ENCODE peak calls at places on chromosomes 4 and X, in seven cellular contexts. V is IMR-90, I is fibroblast of lung, H is mammary epithelial cell, N is HepG2, C is neuronal stem cell, Q is MM.1S. J is an unnamed sample.

GRCh38 chrX:115584715-115585114 is 23.7 kb downstream of the PLS3 start:
- DNase-seq in H (peak; percentile 80), V (peak; percentile 64), N (no peak), C (no peak), I (peak; percentile 51), Q (no peak), J (no peak)

GRCh38 chr4:101418055-101418454 is 70.7 kb upstream of the PPP3CA start:
- DNase-seq in C (no peak), I (no peak), N (no peak), H (no peak), Q (peak; percentile 63), V (no peak), J (no peak)

GRCh38 chr4:3426465-3427133 is 15.2 kb upstream of the HGFAC start:
- DNase-seq in N (no peak), H (no peak), V (no peak), Q (no peak), I (no peak), C (no peak), J (no peak)

GRCh38 chr4:140102406-140102805 is 51.6 kb downstream of the MAML3 start:
- DNase-seq in V (no peak), Q (no peak), I (no peak), H (peak; percentile 52), C (no peak), N (no peak), J (no peak)

GRCh38 chr4:2685541-2685940 is 70.6 kb downstream of the TNIP2 start:
- DNase-seq in V (peak; percentile 66), H (no peak), I (peak; percentile 35), N (no peak), C (no peak), Q (no peak), J (no peak)

GRCh38 chr4:177483271-177483670 is 41.0 kb upstream of the AGA start:
- DNase-seq in Q (no peak), N (no peak), H (no peak), C (no peak), I (peak; percentile 14), V (peak; percentile 25), J (no peak)

GRCh38 chrX:153725832-153726285 is 1.2 kb downstream of the ABCD1 start:
- DNase-seq in I (no peak), H (no peak), Q (no peak), C (no peak), V (no peak), N (no peak), J (no peak)

GRCh38 chr4:75845992-75846391 is 56.3 kb downstream of the PPEF2 start:
- DNase-seq in I (no peak), N (no peak), H (no peak), Q (no peak), C (no peak), V (peak; percentile 61), J (no peak)

GRCh38 chrX:69603566-69604194 is 12.2 kb upstream of the EDA start:
- DNase-seq in H (no peak), V (no peak), N (no peak), Q (no peak), I (peak; percentile 15), C (no peak), J (peak; percentile 47)

GRCh38 chrX:68719181-68719903 is 71.9 kb downstream of the STARD8 start:
- DNase-seq in C (no peak), H (no peak), V (no peak), I (no peak), N (no peak), Q (no peak), J (no peak)

GRCh38 chr4:177509346-177509745 is 67.1 kb upstream of the AGA start:
- DNase-seq in I (no peak), N (no peak), Q (no peak), H (no peak), C (no peak), V (no peak), J (no peak)

GRCh38 chr4:47839259-47839658 is 1.4 kb upstream of the CORIN start:
- DNase-seq in C (no peak), Q (peak; percentile 41), I (peak; percentile 47), V (peak; percentile 62), N (no peak), H (peak; percentile 20), J (no peak)

GRCh38 chr4:145951931-145952330 is 13.3 kb upstream of the ZNF827 start:
- DNase-seq in V (peak; percentile 33), H (no peak), Q (no peak), N (no peak), I (no peak), C (no peak), J (no peak)

GRCh38 chr4:1002131-1002630 is 9.0 kb upstream of the SLC26A1 start:
- DNase-seq in C (no peak), Q (no peak), I (peak; percentile 28), N (no peak), V (no peak), H (peak; percentile 17), J (peak; percentile 83)

GRCh38 chr4:152045397-152045780 is 284.6 kb upstream of the GATB start:
- DNase-seq in C (no peak), Q (no peak), V (no peak), I (no peak), H (no peak), N (no peak), J (no peak)

GRCh38 chr4:140300271-140300970 is 73.0 kb upstream of the SCOC start:
- DNase-seq in Q (no peak), C (no peak), H (peak; percentile 89), N (no peak), I (peak; percentile 78), V (peak; percentile 87), J (peak; percentile 60)

GRCh38 chrX:27619975-27620374 is 29.8 kb downstream of the DCAF8L2 start:
- DNase-seq in V (peak; percentile 8), N (peak; percentile 5), I (peak; percentile 25), C (no peak), H (peak; percentile 9), Q (peak; percentile 29), J (no peak)

GRCh38 chr4:119930546-119930945 is 136.1 kb downstream of the MAD2L1 start:
- DNase-seq in H (no peak), Q (no peak), C (no peak), N (no peak), V (peak; percentile 8), I (no peak), J (no peak)

GRCh38 chrX:21056636-21057035 is 317.6 kb upstream of the CNKSR2 start:
- DNase-seq in Q (no peak), I (peak; percentile 0), H (peak; percentile 31), N (no peak), V (no peak), C (no peak), J (no peak)

GRCh38 chr4:110005461-110006056 is 92.9 kb downstream of the EGF start:
- DNase-seq in Q (peak; percentile 85), V (peak; percentile 78), C (peak; percentile 37), N (peak; percentile 60), I (peak; percentile 84), H (peak; percentile 72), J (no peak)

GRCh38 chr4:113576947-113577678 is 184.4 kb downstream of the CAMK2D start:
- DNase-seq in H (no peak), V (no peak), I (no peak), C (no peak), Q (no peak), N (no peak), J (no peak)

GRCh38 chr4:114603455-114603854 is 4.8 kb downstream of the UGT8 start:
- DNase-seq in I (no peak), C (no peak), N (no peak), Q (peak; percentile 69), H (no peak), V (no peak), J (no peak)

GRCh38 chr4:104915864-104916263 is 230.8 kb upstream of the TET2 start:
- DNase-seq in I (no peak), N (peak; percentile 12), Q (no peak), C (no peak), V (no peak), H (no peak), J (peak; percentile 71)

GRCh38 chr4:82436130-82436529 is 5.7 kb downstream of the ENOPH1 start:
- DNase-seq in C (no peak), V (no peak), H (no peak), I (no peak), N (no peak), Q (no peak), J (no peak)

GRCh38 chr4:818106-818921 is 7.6 kb downstream of the CPLX1 start:
- DNase-seq in I (no peak), C (no peak), V (no peak), H (no peak), Q (no peak), N (no peak), J (peak; percentile 39)

GRCh38 chr4:147828361-147828760 is 96.5 kb downstream of the ARHGAP10 start:
- DNase-seq in I (peak; percentile 47), C (no peak), Q (no peak), H (peak; percentile 75), V (peak; percentile 56), N (no peak), J (no peak)
- H3K27ac ChIP-seq in I (no peak overlapping the region), C (no peak overlapping the region), Q (no peak overlapping the region), H (no peak overlapping the region), V (no peak overlapping the region), N (no peak overlapping the region), J (no peak overlapping the region)

DNA sequence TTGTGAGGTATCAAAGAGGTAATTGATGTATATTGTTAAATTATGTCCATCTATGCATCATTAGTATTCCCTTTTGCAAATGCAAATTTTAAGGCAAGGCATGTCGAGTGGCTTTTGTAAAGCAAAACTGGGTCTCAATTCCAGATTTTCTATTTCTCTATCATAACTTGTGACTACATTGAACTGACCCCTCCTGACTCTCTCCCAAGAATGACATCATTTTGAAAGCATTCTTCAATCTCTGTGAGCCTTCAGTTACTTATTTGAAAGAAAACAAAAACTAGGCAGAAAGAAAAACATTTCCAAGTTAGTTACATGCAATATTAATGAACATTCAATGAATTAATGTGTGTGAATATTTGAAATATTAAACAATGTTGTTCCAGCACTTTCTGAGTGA is 314.3 kb upstream of the CLNK start:
- DNase-seq in Q (no peak), I (peak; percentile 48), C (no peak), H (no peak), N (no peak), V (no peak), J (no peak)
- H3K27me3 ChIP-seq in Q (no peaks in the 10 kb centered on the region), I (no peaks in the 10 kb centered on the region), C (no peaks in the 10 kb centered on the region), H (no peaks in the 10 kb centered on the region), N (no peaks in the 10 kb centered on the region), V (no peaks in the 10 kb centered on the region), J (no peaks in the 10 kb centered on the region)

GRCh38 chr4:138115053-138115452 is 127.1 kb downstream of the SLC7A11 start:
- DNase-seq in Q (no peak), C (no peak), V (no peak), H (no peak), N (no peak), I (no peak), J (no peak)
- H3K9ac ChIP-seq in Q (no peak overlapping the region), C (no peak overlapping the region), V (no peak overlapping the region), H (no peak overlapping the region), N (no peak overlapping the region), I (no peak overlapping the region), J (no peak overlapping the region)

DNA sequence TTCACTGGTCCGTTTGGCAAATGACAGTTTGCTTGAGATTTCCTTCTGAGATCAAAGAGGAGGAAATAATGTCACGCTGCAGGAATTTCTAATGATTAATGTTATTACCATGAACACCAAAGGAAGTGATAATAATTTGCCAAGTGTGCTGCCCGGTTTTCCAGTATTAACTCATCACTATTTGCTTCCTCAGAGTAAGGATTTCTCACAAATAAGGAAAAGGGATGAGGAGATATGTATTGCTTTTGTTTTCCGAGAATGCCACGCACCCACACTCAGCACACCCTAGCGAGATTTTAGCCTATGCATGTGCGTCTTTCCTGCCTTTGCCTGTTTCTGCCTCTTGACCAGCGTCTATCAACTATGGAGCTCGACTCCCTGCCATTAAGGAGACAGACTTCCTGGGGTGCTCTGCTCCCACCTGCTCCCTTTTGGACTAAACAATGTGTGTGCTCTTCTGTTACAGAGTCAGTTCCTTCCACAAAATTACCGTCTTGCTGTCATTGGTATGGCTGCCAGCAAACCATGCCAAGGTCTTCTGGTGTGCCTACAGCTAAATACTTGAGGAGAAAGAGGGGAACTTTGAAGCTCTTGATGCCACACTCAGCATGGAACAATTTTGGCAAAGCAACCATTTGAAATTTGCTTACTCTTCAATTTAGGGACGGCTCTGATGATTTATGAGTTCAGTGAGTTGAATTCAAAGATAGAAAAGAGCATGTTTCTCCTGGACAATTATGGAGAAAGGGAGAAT is 393.1 kb upstream of the ZFP42 start:
- DNase-seq in C (no peak), N (no peak), H (peak; percentile 12), I (peak; percentile 21), Q (no peak), V (peak; percentile 43), J (no peak)
- H3K27ac ChIP-seq in C (no peak overlapping the region), N (no peak overlapping the region), H (no peak overlapping the region), I (peak overlapping the region; percentile 70), Q (no peak overlapping the region), V (peak overlapping the region; percentile 48), J (no peak overlapping the region)

J was measured in endodermal cell.